ENCODE peak calls at places on chromosomes 11 and 22, in nine cellular contexts. One of them, this sample, is unnamed.
A peak's percentile ranks its signal among the peaks of the same experiment; 100 is the strongest.

GRCh38 chr11:126124284-126124683 is 61.6 kb upstream of the CDON start:
- DNase-seq in foreskin keratinocyte: no peak
- DNase-seq in HCT116: no peak
- DNase-seq in RWPE1: no peak
- DNase-seq in astrocyte: no peak
- DNase-seq in AG04450: no peak
- DNase-seq in epithelial cell of prostate: no peak
- DNase-seq in HL-60: no peak
- DNase-seq in stomach: no peak
- DNase-seq in this sample: no peak

GRCh38 chr11:8964324-8965320 is at the start of gene TMEM9B:
- DNase-seq in HCT116: peak; percentile 78
- DNase-seq in epithelial cell of prostate: no peak
- DNase-seq in astrocyte: peak; percentile 78
- DNase-seq in RWPE1: peak; percentile 88
- DNase-seq in AG04450: no peak
- DNase-seq in stomach: peak; percentile 93
- DNase-seq in HL-60: peak; percentile 73
- DNase-seq in foreskin keratinocyte: peak; percentile 88
- DNase-seq in this sample: peak; percentile 89

GRCh38 chr11:94706211-94706610 is 61.9 kb upstream of the AMOTL1 start:
- DNase-seq in AG04450: no peak
- DNase-seq in epithelial cell of prostate: peak; percentile 87
- DNase-seq in astrocyte: peak; percentile 67
- DNase-seq in RWPE1: peak; percentile 95
- DNase-seq in stomach: no peak
- DNase-seq in HL-60: no peak
- DNase-seq in foreskin keratinocyte: peak; percentile 98
- DNase-seq in HCT116: no peak
- DNase-seq in this sample: no peak

GRCh38 chr22:41762980-41763779 is 37.3 kb upstream of the CCDC134 start:
- DNase-seq in foreskin keratinocyte: peak; percentile 33
- DNase-seq in RWPE1: no peak
- DNase-seq in HCT116: peak; percentile 28
- DNase-seq in stomach: no peak
- DNase-seq in AG04450: no peak
- DNase-seq in HL-60: no peak
- DNase-seq in astrocyte: no peak
- DNase-seq in epithelial cell of prostate: peak; percentile 53
- DNase-seq in this sample: peak; percentile 71

GRCh38 chr11:133041165-133041564 is 491.1 kb downstream of the OPCML start:
- DNase-seq in HCT116: no peak
- DNase-seq in stomach: no peak
- DNase-seq in epithelial cell of prostate: no peak
- DNase-seq in HL-60: no peak
- DNase-seq in RWPE1: no peak
- DNase-seq in AG04450: no peak
- DNase-seq in astrocyte: no peak
- DNase-seq in foreskin keratinocyte: no peak
- DNase-seq in this sample: no peak

GRCh38 chr22:38239101-38239761 is 33.6 kb downstream of the TMEM184B start:
- DNase-seq in astrocyte: peak; percentile 94
- DNase-seq in stomach: no peak
- DNase-seq in AG04450: peak; percentile 83
- DNase-seq in HL-60: no peak
- DNase-seq in HCT116: no peak
- DNase-seq in RWPE1: peak; percentile 77
- DNase-seq in epithelial cell of prostate: peak; percentile 64
- DNase-seq in foreskin keratinocyte: peak; percentile 93
- DNase-seq in this sample: peak; percentile 52

GRCh38 chr11:14578551-14578956 is 58.4 kb upstream of the PSMA1 start:
- DNase-seq in HL-60: peak; percentile 88
- DNase-seq in HCT116: no peak
- DNase-seq in epithelial cell of prostate: peak; percentile 20
- DNase-seq in stomach: peak; percentile 46
- DNase-seq in RWPE1: no peak
- DNase-seq in foreskin keratinocyte: no peak
- DNase-seq in astrocyte: peak; percentile 13
- DNase-seq in AG04450: no peak
- DNase-seq in this sample: no peak

GRCh38 chr11:7573193-7573557 is 59.4 kb downstream of the PPFIBP2 start:
- DNase-seq in HCT116: no peak
- DNase-seq in stomach: no peak
- DNase-seq in HL-60: no peak
- DNase-seq in foreskin keratinocyte: no peak
- DNase-seq in astrocyte: no peak
- DNase-seq in RWPE1: no peak
- DNase-seq in AG04450: no peak
- DNase-seq in epithelial cell of prostate: no peak
- DNase-seq in this sample: no peak

GRCh38 chr22:25172153-25172552 is 27.5 kb upstream of the CRYBB3 start:
- DNase-seq in epithelial cell of prostate: no peak
- DNase-seq in stomach: peak; percentile 50
- DNase-seq in foreskin keratinocyte: no peak
- DNase-seq in RWPE1: no peak
- DNase-seq in HL-60: no peak
- DNase-seq in HCT116: peak; percentile 8
- DNase-seq in AG04450: no peak
- DNase-seq in astrocyte: no peak
- DNase-seq in this sample: no peak

GRCh38 chr11:21260101-21260500 is 590.7 kb downstream of the NELL1 start:
- DNase-seq in stomach: no peak
- DNase-seq in HL-60: no peak
- DNase-seq in RWPE1: no peak
- DNase-seq in epithelial cell of prostate: no peak
- DNase-seq in astrocyte: no peak
- DNase-seq in AG04450: no peak
- DNase-seq in foreskin keratinocyte: no peak
- DNase-seq in HCT116: no peak
- DNase-seq in this sample: no peak

GRCh38 chr11:65430406-65431217 is 8.0 kb downstream of the NEAT1 start:
- DNase-seq in AG04450: no peak
- DNase-seq in stomach: peak; percentile 25
- DNase-seq in astrocyte: peak; percentile 42
- DNase-seq in RWPE1: no peak
- DNase-seq in HCT116: no peak
- DNase-seq in foreskin keratinocyte: no peak
- DNase-seq in HL-60: no peak
- DNase-seq in epithelial cell of prostate: no peak
- DNase-seq in this sample: no peak

GRCh38 chr22:31176923-31177322 is 16.9 kb downstream of the RNF185 start:
- DNase-seq in RWPE1: no peak
- DNase-seq in stomach: no peak
- DNase-seq in HCT116: no peak
- DNase-seq in epithelial cell of prostate: no peak
- DNase-seq in foreskin keratinocyte: no peak
- DNase-seq in astrocyte: no peak
- DNase-seq in AG04450: no peak
- DNase-seq in HL-60: no peak
- DNase-seq in this sample: no peak

DNA sequence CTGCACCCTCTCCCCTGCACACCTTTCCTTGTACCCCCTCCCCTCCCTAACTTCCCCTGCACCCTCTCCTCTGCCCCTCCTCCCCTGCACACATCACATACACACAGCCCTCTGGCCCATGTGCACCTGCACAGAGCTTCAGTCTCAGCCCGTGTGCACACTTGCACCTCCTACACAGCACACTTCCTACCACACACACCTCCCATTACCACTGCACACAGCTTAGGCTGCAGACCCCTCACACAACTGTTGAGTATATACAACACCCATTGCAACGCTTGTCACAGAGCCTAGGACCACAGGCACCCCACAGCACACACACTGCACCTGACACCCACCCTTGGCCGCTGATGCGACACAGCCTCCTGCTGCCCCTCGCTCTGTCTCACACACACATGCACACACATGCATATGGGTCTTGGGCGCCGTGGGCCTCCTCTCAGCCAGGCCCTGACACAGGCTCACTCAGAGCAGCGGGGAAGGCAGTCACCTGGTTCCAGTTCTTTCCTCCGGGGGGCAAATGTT is 404 bp downstream of the SIGIRR start:
- DNase-seq in epithelial cell of prostate: no peak
- DNase-seq in stomach: no peak
- DNase-seq in foreskin keratinocyte: no peak
- DNase-seq in AG04450: no peak
- DNase-seq in HL-60: peak; percentile 73
- DNase-seq in RWPE1: no peak
- DNase-seq in HCT116: no peak
- DNase-seq in astrocyte: no peak
- DNase-seq in this sample: no peak
- H3K27ac ChIP-seq in epithelial cell of prostate: no peak overlapping the region
- H3K27ac ChIP-seq in stomach: no peak overlapping the region
- H3K27ac ChIP-seq in foreskin keratinocyte: no peak overlapping the region
- H3K27ac ChIP-seq in AG04450: no peak overlapping the region
- H3K27ac ChIP-seq in HL-60: peak overlapping the region; percentile 86
- H3K27ac ChIP-seq in RWPE1: peak overlapping the region; percentile 61
- H3K27ac ChIP-seq in HCT116: no peak overlapping the region
- H3K27ac ChIP-seq in astrocyte: no peak overlapping the region
- H3K27ac ChIP-seq in this sample: no peak overlapping the region

GRCh38 chr22:46073683-46074504 is 76.4 kb upstream of the PPARA start:
- DNase-seq in AG04450: no peak
- DNase-seq in HCT116: no peak
- DNase-seq in stomach: peak; percentile 43
- DNase-seq in foreskin keratinocyte: peak; percentile 37
- DNase-seq in astrocyte: no peak
- DNase-seq in RWPE1: no peak
- DNase-seq in epithelial cell of prostate: no peak
- DNase-seq in HL-60: no peak
- DNase-seq in this sample: no peak

GRCh38 chr22:46071451-46072029 is 78.8 kb upstream of the PPARA start:
- DNase-seq in AG04450: peak; percentile 79
- DNase-seq in foreskin keratinocyte: peak; percentile 85
- DNase-seq in HL-60: peak; percentile 70
- DNase-seq in RWPE1: peak; percentile 79
- DNase-seq in epithelial cell of prostate: no peak
- DNase-seq in HCT116: peak; percentile 80
- DNase-seq in stomach: peak; percentile 91
- DNase-seq in astrocyte: peak; percentile 90
- DNase-seq in this sample: peak; percentile 92

GRCh38 chr22:46072981-46073682 is 77.2 kb upstream of the PPARA start:
- DNase-seq in HL-60: no peak
- DNase-seq in AG04450: no peak
- DNase-seq in astrocyte: no peak
- DNase-seq in RWPE1: no peak
- DNase-seq in HCT116: no peak
- DNase-seq in foreskin keratinocyte: no peak
- DNase-seq in epithelial cell of prostate: no peak
- DNase-seq in stomach: peak; percentile 22
- DNase-seq in this sample: no peak

GRCh38 chr22:46070722-46071450 is 79.4 kb upstream of the PPARA start:
- DNase-seq in RWPE1: no peak
- DNase-seq in foreskin keratinocyte: peak; percentile 62
- DNase-seq in epithelial cell of prostate: no peak
- DNase-seq in HL-60: peak; percentile 57
- DNase-seq in AG04450: no peak
- DNase-seq in HCT116: no peak
- DNase-seq in astrocyte: no peak
- DNase-seq in stomach: peak; percentile 71
- DNase-seq in this sample: no peak

DNA sequence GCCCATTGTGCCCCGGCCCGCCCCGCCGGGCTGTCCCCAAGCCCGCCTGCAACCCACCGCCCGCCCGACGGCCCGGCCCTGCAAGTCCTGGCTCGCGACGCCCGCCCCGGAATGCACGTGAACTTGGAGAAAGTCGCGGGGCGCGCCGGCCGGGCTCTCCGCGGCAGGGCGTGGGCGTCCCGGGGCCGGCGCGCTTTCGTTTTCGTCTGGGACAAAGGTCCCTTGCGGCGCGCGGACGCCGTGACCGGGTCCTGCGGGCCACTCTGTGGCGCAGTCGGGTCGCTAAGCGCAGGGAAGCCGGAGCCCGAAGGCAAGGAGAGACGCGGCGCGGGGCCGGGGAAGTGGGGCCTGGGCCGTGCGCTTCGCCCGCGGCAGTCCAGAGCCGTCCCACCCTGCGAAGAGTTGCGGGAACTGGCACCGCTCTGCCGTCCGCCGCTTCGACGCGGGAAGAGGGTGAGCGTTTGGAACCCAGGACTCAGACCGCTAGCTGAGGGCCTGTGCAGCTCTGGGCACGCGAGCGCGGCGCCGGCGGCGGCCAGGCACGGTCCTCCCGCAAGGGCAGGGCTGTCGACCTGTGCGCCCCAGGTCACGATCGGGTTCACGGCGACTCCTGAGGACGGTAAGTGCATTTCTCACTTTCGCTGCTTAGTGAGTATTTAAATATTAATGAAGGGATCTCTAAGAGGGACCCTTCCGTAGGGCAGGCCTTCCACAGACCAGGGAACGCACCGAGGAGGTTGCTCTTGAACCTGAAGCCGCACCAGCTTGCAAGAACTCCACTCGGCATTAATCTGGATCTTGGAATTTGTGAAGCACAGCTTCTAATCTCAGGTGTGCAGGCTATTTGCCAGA is 78.1 kb upstream of the PPARA start:
- DNase-seq in HCT116: no peak
- DNase-seq in stomach: peak; percentile 82
- DNase-seq in RWPE1: no peak
- DNase-seq in AG04450: no peak
- DNase-seq in astrocyte: no peak
- DNase-seq in foreskin keratinocyte: peak; percentile 32
- DNase-seq in HL-60: no peak
- DNase-seq in epithelial cell of prostate: no peak
- DNase-seq in this sample: no peak
- H3K27ac ChIP-seq in HCT116: peak overlapping the region; percentile 100
- H3K27ac ChIP-seq in stomach: peak overlapping the region; percentile 99
- H3K27ac ChIP-seq in RWPE1: peak overlapping the region; percentile 100
- H3K27ac ChIP-seq in AG04450: peak overlapping the region; percentile 61
- H3K27ac ChIP-seq in astrocyte: peak overlapping the region; percentile 90
- H3K27ac ChIP-seq in foreskin keratinocyte: peak overlapping the region; percentile 93
- H3K27ac ChIP-seq in HL-60: peak overlapping the region; percentile 91
- H3K27ac ChIP-seq in epithelial cell of prostate: peak overlapping the region; percentile 99
- H3K27ac ChIP-seq in this sample: peak overlapping the region; percentile 84

DNA sequence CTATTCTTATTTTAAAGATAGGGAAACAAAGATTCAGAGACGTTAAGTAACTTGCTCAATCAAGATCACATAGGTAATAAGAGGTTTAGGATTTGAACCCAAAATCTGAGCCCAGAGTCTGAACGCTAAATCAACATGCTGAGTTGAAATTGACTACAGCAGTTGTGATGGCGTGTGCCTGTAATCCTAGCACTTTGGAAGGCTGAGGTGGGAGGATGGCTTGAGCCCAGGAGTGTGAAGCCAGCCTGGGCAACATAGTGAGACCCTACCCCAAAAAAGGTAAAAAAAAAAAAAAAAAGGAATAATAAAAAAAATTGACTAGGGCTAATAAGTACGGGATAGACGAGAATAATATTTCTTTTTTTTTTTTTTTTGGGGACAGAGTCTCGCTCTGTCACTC is 1.4 kb upstream of the NR1H3 start:
- DNase-seq in astrocyte: no peak
- DNase-seq in HL-60: no peak
- DNase-seq in stomach: no peak
- DNase-seq in epithelial cell of prostate: no peak
- DNase-seq in AG04450: no peak
- DNase-seq in RWPE1: no peak
- DNase-seq in HCT116: no peak
- DNase-seq in foreskin keratinocyte: no peak
- DNase-seq in this sample: no peak
- H3K27ac ChIP-seq in astrocyte: no peak overlapping the region
- H3K27ac ChIP-seq in HL-60: no peak overlapping the region
- H3K27ac ChIP-seq in stomach: no peak overlapping the region
- H3K27ac ChIP-seq in epithelial cell of prostate: no peak overlapping the region
- H3K27ac ChIP-seq in AG04450: no peak overlapping the region
- H3K27ac ChIP-seq in RWPE1: no peak overlapping the region
- H3K27ac ChIP-seq in HCT116: no peak overlapping the region
- H3K27ac ChIP-seq in foreskin keratinocyte: no peak overlapping the region
- H3K27ac ChIP-seq in this sample: no peak overlapping the region

GRCh38 chr11:76662656-76663460 is 7.7 kb downstream of the LRRC32 start:
- DNase-seq in AG04450: no peak
- DNase-seq in foreskin keratinocyte: no peak
- DNase-seq in stomach: no peak
- DNase-seq in HL-60: no peak
- DNase-seq in HCT116: no peak
- DNase-seq in epithelial cell of prostate: no peak
- DNase-seq in astrocyte: no peak
- DNase-seq in RWPE1: no peak
- DNase-seq in this sample: no peak
- H3K27ac ChIP-seq in AG04450: no peak overlapping the region
- H3K27ac ChIP-seq in foreskin keratinocyte: no peak overlapping the region
- H3K27ac ChIP-seq in stomach: no peak overlapping the region
- H3K27ac ChIP-seq in HL-60: no peak overlapping the region
- H3K27ac ChIP-seq in HCT116: no peak overlapping the region
- H3K27ac ChIP-seq in epithelial cell of prostate: no peak overlapping the region
- H3K27ac ChIP-seq in astrocyte: no peak overlapping the region
- H3K27ac ChIP-seq in RWPE1: no peak overlapping the region
- H3K27ac ChIP-seq in this sample: no peak overlapping the region